ENCODE peak calls at places on chromosomes 6 and 20, in eight cellular contexts. One of them, this sample, is unnamed.

GRCh38 chr6:38476141-38476540 is 163.6 kb downstream of the BTBD9 start:
- DNase-seq in adrenal gland: no peak
- DNase-seq in pancreas: no peak
- DNase-seq in stomach: no peak
- DNase-seq in A549: no peak
- DNase-seq in lower lobe of right lung: no peak
- DNase-seq in right atrium auricular region: no peak
- DNase-seq in transverse colon: no peak
- DNase-seq in this sample: no peak

GRCh38 chr20:36591854-36592641 is 13.5 kb upstream of the RAB5IF start:
- DNase-seq in lower lobe of right lung: no peak
- DNase-seq in A549: no peak
- DNase-seq in pancreas: no peak
- DNase-seq in right atrium auricular region: no peak
- DNase-seq in stomach: no peak
- DNase-seq in transverse colon: no peak
- DNase-seq in adrenal gland: no peak
- DNase-seq in this sample: peak; percentile 32

GRCh38 chr6:143607959-143608358 is 69.8 kb upstream of the PHACTR2 start:
- DNase-seq in transverse colon: no peak
- DNase-seq in adrenal gland: peak; percentile 69
- DNase-seq in lower lobe of right lung: no peak
- DNase-seq in pancreas: no peak
- DNase-seq in A549: no peak
- DNase-seq in stomach: no peak
- DNase-seq in right atrium auricular region: no peak
- DNase-seq in this sample: no peak

GRCh38 chr20:49561256-49561655 is 6.7 kb downstream of the PTGIS start:
- DNase-seq in lower lobe of right lung: no peak
- DNase-seq in transverse colon: peak; percentile 1
- DNase-seq in pancreas: no peak
- DNase-seq in stomach: peak; percentile 10
- DNase-seq in right atrium auricular region: no peak
- DNase-seq in adrenal gland: peak; percentile 27
- DNase-seq in A549: no peak
- DNase-seq in this sample: no peak

GRCh38 chr20:6395695-6396094 is 272.9 kb upstream of the FERMT1 start:
- DNase-seq in lower lobe of right lung: no peak
- DNase-seq in A549: no peak
- DNase-seq in transverse colon: no peak
- DNase-seq in right atrium auricular region: no peak
- DNase-seq in pancreas: no peak
- DNase-seq in stomach: no peak
- DNase-seq in adrenal gland: no peak
- DNase-seq in this sample: no peak

GRCh38 chr6:90105766-90106165 is 190.9 kb downstream of the BACH2 start:
- DNase-seq in pancreas: no peak
- DNase-seq in lower lobe of right lung: no peak
- DNase-seq in adrenal gland: no peak
- DNase-seq in A549: no peak
- DNase-seq in transverse colon: no peak
- DNase-seq in stomach: no peak
- DNase-seq in right atrium auricular region: no peak
- DNase-seq in this sample: no peak

GRCh38 chr6:30556964-30557682 is at the start of gene PRR3:
- DNase-seq in stomach: peak; percentile 74
- DNase-seq in pancreas: peak; percentile 83
- DNase-seq in lower lobe of right lung: peak; percentile 88
- DNase-seq in transverse colon: peak; percentile 78
- DNase-seq in right atrium auricular region: peak; percentile 71
- DNase-seq in adrenal gland: peak; percentile 90
- DNase-seq in A549: peak; percentile 67
- DNase-seq in this sample: peak; percentile 83

GRCh38 chr6:156587751-156588301 is 189.4 kb upstream of the ARID1B start:
- DNase-seq in pancreas: no peak
- DNase-seq in right atrium auricular region: no peak
- DNase-seq in adrenal gland: no peak
- DNase-seq in stomach: no peak
- DNase-seq in transverse colon: no peak
- DNase-seq in lower lobe of right lung: no peak
- DNase-seq in A549: no peak
- DNase-seq in this sample: no peak

GRCh38 chr6:21441386-21441785 is 152.2 kb upstream of the SOX4 start:
- DNase-seq in lower lobe of right lung: no peak
- DNase-seq in pancreas: no peak
- DNase-seq in A549: no peak
- DNase-seq in stomach: no peak
- DNase-seq in adrenal gland: no peak
- DNase-seq in transverse colon: no peak
- DNase-seq in right atrium auricular region: no peak
- DNase-seq in this sample: no peak

GRCh38 chr20:51554538-51555165 is 12.1 kb upstream of the NFATC2 start:
- DNase-seq in A549: no peak
- DNase-seq in stomach: no peak
- DNase-seq in adrenal gland: no peak
- DNase-seq in pancreas: no peak
- DNase-seq in lower lobe of right lung: no peak
- DNase-seq in transverse colon: no peak
- DNase-seq in right atrium auricular region: no peak
- DNase-seq in this sample: no peak

GRCh38 chr6:16511048-16511660 is 250.1 kb downstream of the ATXN1 start:
- DNase-seq in right atrium auricular region: no peak
- DNase-seq in adrenal gland: no peak
- DNase-seq in pancreas: no peak
- DNase-seq in A549: peak; percentile 12
- DNase-seq in transverse colon: no peak
- DNase-seq in lower lobe of right lung: no peak
- DNase-seq in stomach: no peak
- DNase-seq in this sample: peak; percentile 25

GRCh38 chr6:84976516-84977420 is 212.4 kb upstream of the TBX18 start:
- DNase-seq in pancreas: no peak
- DNase-seq in transverse colon: no peak
- DNase-seq in stomach: no peak
- DNase-seq in adrenal gland: no peak
- DNase-seq in A549: peak; percentile 9
- DNase-seq in right atrium auricular region: no peak
- DNase-seq in lower lobe of right lung: no peak
- DNase-seq in this sample: no peak

GRCh38 chr20:9493818-9494217 is 20.6 kb upstream of the LAMP5 start:
- DNase-seq in stomach: no peak
- DNase-seq in transverse colon: no peak
- DNase-seq in lower lobe of right lung: no peak
- DNase-seq in A549: no peak
- DNase-seq in adrenal gland: no peak
- DNase-seq in pancreas: no peak
- DNase-seq in right atrium auricular region: no peak
- DNase-seq in this sample: no peak

GRCh38 chr20:17579369-17580039 is 9.6 kb downstream of the DSTN start:
- DNase-seq in transverse colon: no peak
- DNase-seq in adrenal gland: no peak
- DNase-seq in A549: no peak
- DNase-seq in lower lobe of right lung: no peak
- DNase-seq in right atrium auricular region: no peak
- DNase-seq in pancreas: no peak
- DNase-seq in stomach: no peak
- DNase-seq in this sample: no peak

GRCh38 chr20:3013771-3014170 is 29.7 kb upstream of the GNRH2 start:
- DNase-seq in A549: no peak
- DNase-seq in lower lobe of right lung: no peak
- DNase-seq in adrenal gland: peak; percentile 15
- DNase-seq in stomach: no peak
- DNase-seq in pancreas: no peak
- DNase-seq in right atrium auricular region: no peak
- DNase-seq in transverse colon: no peak
- DNase-seq in this sample: no peak

GRCh38 chr6:154218336-154218735 is 138.3 kb downstream of the IPCEF1 start:
- DNase-seq in A549: no peak
- DNase-seq in pancreas: no peak
- DNase-seq in transverse colon: no peak
- DNase-seq in adrenal gland: no peak
- DNase-seq in stomach: no peak
- DNase-seq in lower lobe of right lung: no peak
- DNase-seq in right atrium auricular region: no peak
- DNase-seq in this sample: no peak

GRCh38 chr6:74357329-74357728 is 661.3 kb downstream of the CD109 start:
- DNase-seq in pancreas: no peak
- DNase-seq in stomach: no peak
- DNase-seq in transverse colon: no peak
- DNase-seq in A549: no peak
- DNase-seq in lower lobe of right lung: no peak
- DNase-seq in right atrium auricular region: no peak
- DNase-seq in adrenal gland: no peak
- DNase-seq in this sample: no peak

GRCh38 chr6:43147289-43147688 is 23.8 kb upstream of the SRF start:
- DNase-seq in lower lobe of right lung: no peak
- DNase-seq in right atrium auricular region: no peak
- DNase-seq in pancreas: no peak
- DNase-seq in adrenal gland: no peak
- DNase-seq in stomach: no peak
- DNase-seq in A549: no peak
- DNase-seq in transverse colon: no peak
- DNase-seq in this sample: no peak

GRCh38 chr6:43146709-43147108 is 24.4 kb upstream of the SRF start:
- DNase-seq in adrenal gland: no peak
- DNase-seq in transverse colon: no peak
- DNase-seq in pancreas: no peak
- DNase-seq in A549: no peak
- DNase-seq in lower lobe of right lung: no peak
- DNase-seq in stomach: no peak
- DNase-seq in right atrium auricular region: no peak
- DNase-seq in this sample: no peak

GRCh38 chr6:43146228-43146627 is 24.8 kb upstream of the SRF start:
- DNase-seq in stomach: no peak
- DNase-seq in adrenal gland: no peak
- DNase-seq in transverse colon: no peak
- DNase-seq in pancreas: no peak
- DNase-seq in right atrium auricular region: no peak
- DNase-seq in lower lobe of right lung: no peak
- DNase-seq in A549: no peak
- DNase-seq in this sample: no peak

GRCh38 chr6:43149260-43149659 is 21.8 kb upstream of the SRF start:
- DNase-seq in stomach: no peak
- DNase-seq in lower lobe of right lung: no peak
- DNase-seq in right atrium auricular region: no peak
- DNase-seq in transverse colon: no peak
- DNase-seq in adrenal gland: no peak
- DNase-seq in pancreas: no peak
- DNase-seq in A549: no peak
- DNase-seq in this sample: no peak

GRCh38 chr6:43147691-43148477 is 23.2 kb upstream of the SRF start:
- DNase-seq in stomach: no peak
- DNase-seq in transverse colon: no peak
- DNase-seq in lower lobe of right lung: no peak
- DNase-seq in right atrium auricular region: no peak
- DNase-seq in A549: no peak
- DNase-seq in adrenal gland: no peak
- DNase-seq in pancreas: no peak
- DNase-seq in this sample: no peak
- H3K27ac ChIP-seq in stomach: no peak overlapping the region
- H3K27ac ChIP-seq in transverse colon: no peak overlapping the region
- H3K27ac ChIP-seq in lower lobe of right lung: no peak overlapping the region
- H3K27ac ChIP-seq in right atrium auricular region: no peak overlapping the region
- H3K27ac ChIP-seq in A549: no peak overlapping the region
- H3K27ac ChIP-seq in adrenal gland: no peak overlapping the region
- H3K27ac ChIP-seq in pancreas: no peak overlapping the region
- H3K27ac ChIP-seq in this sample: no peak overlapping the region

GRCh38 chr6:2743280-2744205 is 7.2 kb downstream of the MYLK4 start:
- DNase-seq in stomach: no peak
- DNase-seq in transverse colon: no peak
- DNase-seq in A549: no peak
- DNase-seq in adrenal gland: no peak
- DNase-seq in pancreas: no peak
- DNase-seq in lower lobe of right lung: no peak
- DNase-seq in right atrium auricular region: no peak
- DNase-seq in this sample: no peak
- H3K4me1 ChIP-seq in stomach: peaks cover 7% of the 10 kb centered on the region
- H3K4me1 ChIP-seq in transverse colon: no peaks in the 10 kb centered on the region
- H3K4me1 ChIP-seq in A549: no peaks in the 10 kb centered on the region
- H3K4me1 ChIP-seq in adrenal gland: no peaks in the 10 kb centered on the region
- H3K4me1 ChIP-seq in pancreas: peaks cover 17% of the 10 kb centered on the region
- H3K4me1 ChIP-seq in lower lobe of right lung: no peaks in the 10 kb centered on the region
- H3K4me1 ChIP-seq in right atrium auricular region: no peaks in the 10 kb centered on the region
- H3K4me1 ChIP-seq in this sample: peaks cover 30% of the 10 kb centered on the region

DNA sequence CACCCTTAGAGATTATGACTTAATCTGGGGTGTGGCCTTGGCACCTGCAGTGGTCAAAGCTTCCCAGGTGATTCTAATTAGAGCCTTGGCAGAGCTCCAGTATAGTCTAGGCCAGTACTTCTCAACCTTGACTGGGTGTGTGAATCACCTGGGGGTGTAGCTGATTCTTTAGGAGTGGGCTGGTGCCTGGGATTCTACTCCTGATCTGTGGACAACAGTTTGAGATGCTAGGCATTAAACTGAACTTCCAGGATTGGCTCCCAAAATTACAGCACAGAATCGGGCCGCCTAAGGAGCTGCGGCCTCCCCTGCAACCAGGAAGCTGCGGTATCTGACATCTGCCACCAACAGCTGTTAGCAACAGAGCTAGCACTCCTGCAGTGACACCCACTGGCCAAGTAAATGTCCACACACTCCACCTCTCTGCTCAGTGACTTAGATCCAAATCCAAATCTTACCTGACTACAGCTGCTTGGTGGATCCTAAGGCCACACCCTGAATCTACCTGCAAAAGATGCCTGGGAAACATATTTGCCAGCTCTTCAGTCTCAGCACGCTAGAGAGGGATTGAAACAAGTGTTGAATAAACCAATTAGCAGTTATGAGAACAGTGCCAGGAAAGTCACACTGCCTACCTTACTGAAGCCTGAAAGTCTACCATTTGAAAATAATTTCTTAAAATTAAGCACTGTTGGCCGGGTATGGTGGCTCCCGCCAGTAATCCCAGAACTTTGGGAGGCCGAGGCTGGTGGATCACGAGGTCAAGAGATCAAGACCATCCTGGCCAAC is 126.7 kb downstream of the UNC5CL start:
- DNase-seq in A549: peak; percentile 26
- DNase-seq in stomach: peak; percentile 68
- DNase-seq in transverse colon: peak; percentile 61
- DNase-seq in lower lobe of right lung: no peak
- DNase-seq in adrenal gland: peak; percentile 76
- DNase-seq in right atrium auricular region: no peak
- DNase-seq in pancreas: no peak
- DNase-seq in this sample: no peak
- TF ChIP-seq CTCF in A549: peak; percentile 57
- TF ChIP-seq CTCF in stomach: no peak
- TF ChIP-seq CTCF in transverse colon: peak; percentile 64
- TF ChIP-seq CTCF in lower lobe of right lung: peak; percentile 34
- TF ChIP-seq CTCF in adrenal gland: peak; percentile 31
- TF ChIP-seq CTCF in right atrium auricular region: peak; percentile 16
- TF ChIP-seq CTCF in pancreas: peak; percentile 31
- TF ChIP-seq CTCF in this sample: peak; percentile 65

DNA sequence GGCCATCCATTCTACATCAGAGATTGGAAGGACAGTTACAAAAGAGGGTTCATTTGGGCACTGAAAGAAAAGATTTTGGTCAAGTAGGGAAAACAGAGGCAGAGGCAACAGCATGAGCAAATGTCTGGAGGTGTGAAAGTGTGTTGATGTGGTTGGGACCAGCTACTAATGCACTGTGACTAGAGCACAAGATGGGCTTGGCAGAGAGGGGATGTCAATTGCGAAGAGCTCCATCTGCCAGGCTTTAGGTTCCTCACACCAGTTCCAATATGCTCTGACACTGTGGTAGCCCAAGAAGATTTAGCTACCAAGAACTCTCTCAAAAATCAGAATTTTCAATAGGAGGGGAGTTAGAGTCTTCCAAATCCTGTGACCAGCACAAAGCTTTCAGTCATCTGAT is 42.1 kb downstream of the TRAF3IP2 start:
- DNase-seq in right atrium auricular region: no peak
- DNase-seq in transverse colon: no peak
- DNase-seq in pancreas: no peak
- DNase-seq in adrenal gland: no peak
- DNase-seq in A549: no peak
- DNase-seq in stomach: no peak
- DNase-seq in lower lobe of right lung: no peak
- DNase-seq in this sample: no peak
- H3K27ac ChIP-seq in right atrium auricular region: no peak overlapping the region
- H3K27ac ChIP-seq in transverse colon: peak overlapping the region; percentile 66
- H3K27ac ChIP-seq in pancreas: no peak overlapping the region
- H3K27ac ChIP-seq in adrenal gland: no peak overlapping the region
- H3K27ac ChIP-seq in A549: no peak overlapping the region
- H3K27ac ChIP-seq in stomach: peak overlapping the region; percentile 63
- H3K27ac ChIP-seq in lower lobe of right lung: no peak overlapping the region
- H3K27ac ChIP-seq in this sample: no peak overlapping the region

This sample was measured in heart right ventricle.